ENCODE peak calls at places on chromosomes 13 and 19, in nine cellular contexts. M, L, D, F, C, A, K, H and Z are unnamed samples.

GRCh38 chr19:2064788-2065524 is 13.9 kb upstream of the MKNK2 start:
- DNase-seq in M (no peak), L (peak; percentile 76), D (peak; percentile 83), F (no peak), C (no peak), A (no peak), K (no peak), H (peak; percentile 47), Z (no peak)

GRCh38 chr13:113856716-113857065 is 7.2 kb downstream of the GAS6 start:
- DNase-seq in M (peak; percentile 72), L (peak; percentile 81), D (peak; percentile 61), F (no peak), C (peak; percentile 10), A (peak; percentile 45), K (no peak), H (peak; percentile 66), Z (no peak)

GRCh38 chr13:99959127-99959529 is 12.4 kb downstream of the ZIC5 start:
- DNase-seq in M (no peak), L (no peak), D (no peak), F (no peak), C (no peak), A (no peak), K (no peak), H (no peak), Z (no peak)

GRCh38 chr13:43085545-43085944 is 62.2 kb downstream of the DNAJC15 start:
- DNase-seq in M (peak; percentile 76), L (no peak), D (no peak), F (no peak), C (no peak), A (no peak), K (no peak), H (no peak), Z (no peak)

GRCh38 chr13:60431108-60431700 is 34.2 kb downstream of the TDRD3 start:
- DNase-seq in M (peak; percentile 78), L (no peak), D (no peak), F (peak; percentile 26), C (no peak), A (no peak), K (no peak), H (no peak), Z (peak; percentile 19)

GRCh38 chr13:113453962-113454361 is 674 bp upstream of the ADPRHL1 start:
- DNase-seq in M (peak; percentile 32), L (peak; percentile 16), D (no peak), F (no peak), C (no peak), A (no peak), K (no peak), H (no peak), Z (peak; percentile 57)

GRCh38 chr13:94947965-94948371 is 235.6 kb upstream of the SOX21 start:
- DNase-seq in M (no peak), L (no peak), D (no peak), F (no peak), C (no peak), A (no peak), K (no peak), H (no peak), Z (no peak)

GRCh38 chr13:32582281-32582680 is 4.0 kb upstream of the PDS5B start:
- DNase-seq in M (no peak), L (no peak), D (no peak), F (no peak), C (no peak), A (no peak), K (no peak), H (no peak), Z (no peak)

GRCh38 chr13:92317066-92317465 is 909.5 kb upstream of the GPC6 start:
- DNase-seq in M (peak; percentile 3), L (no peak), D (no peak), F (peak; percentile 82), C (no peak), A (no peak), K (no peak), H (no peak), Z (no peak)

GRCh38 chr19:57056972-57057371 is 62.8 kb upstream of the USP29 start:
- DNase-seq in M (peak; percentile 38), L (no peak), D (peak; percentile 29), F (no peak), C (no peak), A (no peak), K (no peak), H (peak; percentile 59), Z (no peak)

GRCh38 chr13:46982856-46983582 is 86.2 kb upstream of the HTR2A start:
- DNase-seq in M (no peak), L (no peak), D (no peak), F (no peak), C (no peak), A (no peak), K (peak; percentile 48), H (no peak), Z (no peak)

GRCh38 chr19:52270266-52270885 is 989 bp downstream of the ZNF766 start:
- DNase-seq in M (no peak), L (no peak), D (no peak), F (no peak), C (no peak), A (no peak), K (peak; percentile 32), H (no peak), Z (peak; percentile 1)

GRCh38 chr19:10419200-10419645 is 1.1 kb upstream of the PDE4A start:
- DNase-seq in M (no peak), L (peak; percentile 77), D (no peak), F (no peak), C (no peak), A (no peak), K (no peak), H (no peak), Z (no peak)

GRCh38 chr13:80251403-80251802 is 89.5 kb downstream of the SPRY2 start:
- DNase-seq in M (peak; percentile 76), L (no peak), D (no peak), F (peak; percentile 52), C (no peak), A (no peak), K (no peak), H (no peak), Z (no peak)
- TF ChIP-seq CTCF in M (no peak), L (no peak), D (no peak), F (no peak), C (no peak), A (no peak), K (no peak), H (no peak), Z (no peak)

GRCh38 chr13:110239280-110240120 is 67.5 kb downstream of the COL4A1 start:
- DNase-seq in M (peak; percentile 44), L (no peak), D (no peak), F (no peak), C (no peak), A (no peak), K (no peak), H (no peak), Z (no peak)

GRCh38 chr13:110237895-110238294 is 69.1 kb downstream of the COL4A1 start:
- DNase-seq in M (no peak), L (no peak), D (no peak), F (no peak), C (no peak), A (no peak), K (no peak), H (no peak), Z (no peak)

GRCh38 chr13:110236831-110237261 is 70.1 kb downstream of the COL4A1 start:
- DNase-seq in M (no peak), L (peak; percentile 86), D (peak; percentile 57), F (no peak), C (no peak), A (no peak), K (no peak), H (no peak), Z (no peak)

GRCh38 chr13:110240352-110240751 is 66.6 kb downstream of the COL4A1 start:
- DNase-seq in M (no peak), L (no peak), D (no peak), F (no peak), C (no peak), A (no peak), K (no peak), H (no peak), Z (no peak)

GRCh38 chr13:110238795-110239194 is 68.2 kb downstream of the COL4A1 start:
- DNase-seq in M (no peak), L (no peak), D (no peak), F (no peak), C (no peak), A (no peak), K (no peak), H (no peak), Z (no peak)
- TF ChIP-seq CTCF in M (no peak), L (no peak), D (no peak), F (no peak), C (no peak), A (no peak), K (no peak), H (no peak), Z (no peak)

GRCh38 chr13:87259479-87260083 is 411.6 kb upstream of the SLITRK5 start:
- DNase-seq in M (no peak), L (no peak), D (no peak), F (no peak), C (no peak), A (no peak), K (no peak), H (no peak), Z (no peak)
- TF ChIP-seq CTCF in M (no peak), L (peak; percentile 31), D (no peak), F (peak; percentile 67), C (no peak), A (peak; percentile 7), K (peak; percentile 19), H (no peak), Z (no peak)

DNA sequence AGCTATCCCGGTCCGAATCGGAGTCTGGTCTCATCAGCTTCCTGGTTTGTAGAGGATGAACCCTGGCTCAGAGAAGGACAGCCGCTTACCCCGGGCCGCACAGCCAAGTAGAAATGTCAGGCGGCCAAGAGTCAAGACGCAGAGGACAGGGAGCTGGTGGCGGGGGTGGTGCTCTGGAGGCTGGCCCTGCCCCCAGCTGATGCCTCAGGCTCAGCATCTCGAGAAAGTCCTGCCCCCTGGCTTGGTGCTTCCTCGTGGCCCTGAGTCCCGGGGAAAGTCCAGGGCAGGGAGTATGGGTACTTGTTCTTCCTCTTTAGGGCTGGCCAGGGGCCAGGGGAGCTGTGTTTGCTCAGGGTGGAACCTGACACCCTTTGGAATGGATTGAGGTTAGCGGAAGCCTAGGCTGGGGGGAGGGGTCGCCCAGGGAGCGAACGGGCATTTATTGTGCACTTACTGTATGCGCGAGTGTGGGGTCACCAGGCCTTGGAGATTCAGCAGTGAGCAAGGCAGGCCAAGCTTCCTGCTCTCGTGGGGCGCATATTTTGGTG is 2.2 kb downstream of the TJP3 start:
- DNase-seq in M (peak; percentile 35), L (peak; percentile 92), D (peak; percentile 62), F (peak; percentile 20), C (peak; percentile 93), A (peak; percentile 96), K (no peak), H (peak; percentile 99), Z (no peak)
- TF ChIP-seq CTCF in M (no peak), L (no peak), D (no peak), F (no peak), C (peak; percentile 28), A (no peak), K (no peak), H (no peak), Z (no peak)